ENCODE peak calls at places on chromosome 6, in six cellular contexts. One of them, this sample, is unnamed.

GRCh38 chr6:10373642-10374359 is 41.1 kb downstream of the TFAP2A start:
- DNase-seq in MCF 10A: no peak
- DNase-seq in GM13977: no peak
- DNase-seq in fibroblast of mammary gland: no peak
- DNase-seq in left ventricle myocardium inferior: no peak
- DNase-seq in Calu3: peak
- DNase-seq in this sample: no peak

GRCh38 chr6:40397287-40398033 is 189.7 kb downstream of the LRFN2 start:
- DNase-seq in Calu3: no peak
- DNase-seq in MCF 10A: no peak
- DNase-seq in fibroblast of mammary gland: no peak
- DNase-seq in GM13977: no peak
- DNase-seq in left ventricle myocardium inferior: no peak
- DNase-seq in this sample: no peak

GRCh38 chr6:3619201-3619600 is 132.3 kb downstream of the PXDC1 start:
- DNase-seq in GM13977: no peak
- DNase-seq in MCF 10A: no peak
- DNase-seq in left ventricle myocardium inferior: no peak
- DNase-seq in Calu3: no peak
- DNase-seq in fibroblast of mammary gland: no peak
- DNase-seq in this sample: no peak

GRCh38 chr6:156557269-156557885 is 219.8 kb upstream of the ARID1B start:
- DNase-seq in MCF 10A: no peak
- DNase-seq in fibroblast of mammary gland: no peak
- DNase-seq in Calu3: no peak
- DNase-seq in GM13977: peak
- DNase-seq in left ventricle myocardium inferior: peak
- DNase-seq in this sample: no peak

GRCh38 chr6:124822118-124822746 is 140.0 kb upstream of the RNF217 start:
- DNase-seq in GM13977: no peak
- DNase-seq in MCF 10A: no peak
- DNase-seq in Calu3: no peak
- DNase-seq in fibroblast of mammary gland: no peak
- DNase-seq in left ventricle myocardium inferior: no peak
- DNase-seq in this sample: no peak

GRCh38 chr6:119350202-119351004 is 842 bp upstream of the MAN1A1 start:
- DNase-seq in fibroblast of mammary gland: peak
- DNase-seq in GM13977: peak
- DNase-seq in Calu3: peak
- DNase-seq in MCF 10A: peak
- DNase-seq in left ventricle myocardium inferior: no peak
- DNase-seq in this sample: peak

GRCh38 chr6:128124713-128125112 is 223.9 kb upstream of the THEMIS start:
- DNase-seq in left ventricle myocardium inferior: no peak
- DNase-seq in fibroblast of mammary gland: peak
- DNase-seq in Calu3: peak
- DNase-seq in MCF 10A: peak
- DNase-seq in GM13977: no peak
- DNase-seq in this sample: peak

GRCh38 chr6:163543311-163543710 is 128.8 kb downstream of the QKI start:
- DNase-seq in GM13977: no peak
- DNase-seq in left ventricle myocardium inferior: no peak
- DNase-seq in MCF 10A: no peak
- DNase-seq in fibroblast of mammary gland: no peak
- DNase-seq in Calu3: no peak
- DNase-seq in this sample: no peak

GRCh38 chr6:116246089-116246488 is 7.8 kb downstream of the TSPYL4 start:
- DNase-seq in Calu3: no peak
- DNase-seq in GM13977: no peak
- DNase-seq in left ventricle myocardium inferior: no peak
- DNase-seq in MCF 10A: no peak
- DNase-seq in fibroblast of mammary gland: peak
- DNase-seq in this sample: no peak

GRCh38 chr6:3297909-3298308 is 39.2 kb downstream of the PSMG4 start:
- DNase-seq in Calu3: no peak
- DNase-seq in fibroblast of mammary gland: no peak
- DNase-seq in left ventricle myocardium inferior: no peak
- DNase-seq in GM13977: no peak
- DNase-seq in MCF 10A: no peak
- DNase-seq in this sample: no peak

GRCh38 chr6:38985839-38986238 is 62.7 kb upstream of the GLP1R start:
- DNase-seq in Calu3: no peak
- DNase-seq in MCF 10A: no peak
- DNase-seq in GM13977: no peak
- DNase-seq in fibroblast of mammary gland: no peak
- DNase-seq in left ventricle myocardium inferior: no peak
- DNase-seq in this sample: no peak

GRCh38 chr6:6785163-6785521 is 196.6 kb downstream of the LY86 start:
- DNase-seq in left ventricle myocardium inferior: no peak
- DNase-seq in fibroblast of mammary gland: peak
- DNase-seq in GM13977: no peak
- DNase-seq in MCF 10A: peak
- DNase-seq in Calu3: no peak
- DNase-seq in this sample: no peak

GRCh38 chr6:82408952-82409421 is 45.4 kb downstream of the TPBG start:
- DNase-seq in MCF 10A: peak
- DNase-seq in Calu3: no peak
- DNase-seq in GM13977: no peak
- DNase-seq in left ventricle myocardium inferior: no peak
- DNase-seq in fibroblast of mammary gland: peak
- DNase-seq in this sample: no peak

GRCh38 chr6:10591411-10592160 is 70.4 kb downstream of the GCNT2 start:
- DNase-seq in fibroblast of mammary gland: no peak
- DNase-seq in GM13977: no peak
- DNase-seq in left ventricle myocardium inferior: no peak
- DNase-seq in Calu3: no peak
- DNase-seq in MCF 10A: no peak
- DNase-seq in this sample: no peak

GRCh38 chr6:154732824-154733609 is at the start of gene SCAF8:
- DNase-seq in left ventricle myocardium inferior: peak
- DNase-seq in fibroblast of mammary gland: peak
- DNase-seq in GM13977: peak
- DNase-seq in Calu3: peak
- DNase-seq in MCF 10A: peak
- DNase-seq in this sample: peak

GRCh38 chr6:154732538-154732823 is 735 bp upstream of the SCAF8 start:
- DNase-seq in Calu3: no peak
- DNase-seq in fibroblast of mammary gland: no peak
- DNase-seq in MCF 10A: no peak
- DNase-seq in GM13977: no peak
- DNase-seq in left ventricle myocardium inferior: no peak
- DNase-seq in this sample: no peak

GRCh38 chr6:154731296-154732218 is 1.7 kb upstream of the SCAF8 start:
- DNase-seq in GM13977: no peak
- DNase-seq in Calu3: no peak
- DNase-seq in MCF 10A: no peak
- DNase-seq in fibroblast of mammary gland: no peak
- DNase-seq in left ventricle myocardium inferior: no peak
- DNase-seq in this sample: no peak

GRCh38 chr6:154736613-154737259 is 3.5 kb downstream of the SCAF8 start:
- DNase-seq in fibroblast of mammary gland: no peak
- DNase-seq in left ventricle myocardium inferior: no peak
- DNase-seq in Calu3: no peak
- DNase-seq in GM13977: no peak
- DNase-seq in MCF 10A: no peak
- DNase-seq in this sample: no peak

DNA sequence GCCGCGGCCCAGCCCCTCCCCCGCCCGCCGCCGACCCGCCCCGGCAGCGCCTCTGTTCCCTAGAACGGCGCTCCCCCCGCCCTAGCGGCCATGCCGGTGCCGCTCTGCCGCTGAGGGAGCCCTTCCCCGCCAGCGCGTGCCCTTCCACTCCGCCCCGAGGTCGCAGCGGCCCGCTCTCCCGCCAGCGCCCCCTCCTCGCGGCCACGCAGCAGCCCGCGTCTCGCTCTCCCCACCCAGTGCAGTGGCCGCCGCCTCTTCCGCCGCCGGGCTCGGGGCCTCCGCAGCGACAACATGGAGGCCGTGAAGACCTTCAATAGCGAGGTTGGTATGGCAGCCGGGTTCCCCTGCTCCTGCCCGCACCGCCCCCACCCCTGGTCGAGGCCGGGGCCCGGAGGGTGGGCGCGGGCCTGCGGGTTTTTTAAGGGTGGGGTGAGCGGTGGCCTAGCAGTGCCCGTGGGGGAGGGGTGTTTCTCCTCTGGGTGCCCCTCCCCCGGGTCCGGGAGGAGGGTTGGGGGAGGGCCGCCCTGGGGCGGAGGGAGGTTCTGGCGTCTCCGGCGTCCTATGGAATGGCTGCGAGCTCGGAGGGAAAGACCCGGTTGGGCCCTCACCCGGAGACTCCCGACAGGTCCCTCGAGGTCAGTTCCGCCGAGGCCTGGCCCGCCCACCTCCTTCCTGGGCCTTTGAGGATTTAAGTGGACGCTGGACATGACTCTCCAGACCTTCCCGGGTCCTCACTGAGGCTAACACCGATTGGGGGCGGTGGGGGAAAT is 579 bp downstream of the SCAF8 start:
- DNase-seq in GM13977: peak
- DNase-seq in fibroblast of mammary gland: peak
- DNase-seq in left ventricle myocardium inferior: peak
- DNase-seq in Calu3: peak
- DNase-seq in MCF 10A: peak
- DNase-seq in this sample: peak
- TF ChIP-seq CTCF in GM13977: peak
- TF ChIP-seq CTCF in fibroblast of mammary gland: no peak
- TF ChIP-seq CTCF in left ventricle myocardium inferior: no peak
- TF ChIP-seq CTCF in Calu3: no peak
- TF ChIP-seq CTCF in MCF 10A: peak
- TF ChIP-seq CTCF in this sample: no peak

GRCh38 chr6:28898710-28898965 is 25.1 kb downstream of the TRIM27 start:
- DNase-seq in fibroblast of mammary gland: no peak
- DNase-seq in MCF 10A: no peak
- DNase-seq in Calu3: no peak
- DNase-seq in left ventricle myocardium inferior: no peak
- DNase-seq in GM13977: no peak
- DNase-seq in this sample: no peak

GRCh38 chr6:28900577-28901266 is 23.1 kb downstream of the TRIM27 start:
- DNase-seq in fibroblast of mammary gland: no peak
- DNase-seq in Calu3: no peak
- DNase-seq in GM13977: no peak
- DNase-seq in left ventricle myocardium inferior: no peak
- DNase-seq in MCF 10A: no peak
- DNase-seq in this sample: no peak

GRCh38 chr6:28893172-28893799 is 30.5 kb downstream of the TRIM27 start:
- DNase-seq in fibroblast of mammary gland: no peak
- DNase-seq in MCF 10A: no peak
- DNase-seq in Calu3: no peak
- DNase-seq in GM13977: no peak
- DNase-seq in left ventricle myocardium inferior: no peak
- DNase-seq in this sample: no peak

GRCh38 chr6:28895131-28895812 is 28.5 kb downstream of the TRIM27 start:
- DNase-seq in fibroblast of mammary gland: peak
- DNase-seq in GM13977: peak
- DNase-seq in left ventricle myocardium inferior: peak
- DNase-seq in Calu3: peak
- DNase-seq in MCF 10A: peak
- DNase-seq in this sample: peak

GRCh38 chr6:28896505-28897392 is 27.0 kb downstream of the TRIM27 start:
- DNase-seq in left ventricle myocardium inferior: peak
- DNase-seq in GM13977: peak
- DNase-seq in MCF 10A: peak
- DNase-seq in Calu3: peak
- DNase-seq in fibroblast of mammary gland: peak
- DNase-seq in this sample: peak
- TF ChIP-seq CTCF in left ventricle myocardium inferior: peak
- TF ChIP-seq CTCF in GM13977: peak
- TF ChIP-seq CTCF in MCF 10A: no peak
- TF ChIP-seq CTCF in Calu3: no peak
- TF ChIP-seq CTCF in fibroblast of mammary gland: peak
- TF ChIP-seq CTCF in this sample: no peak

DNA sequence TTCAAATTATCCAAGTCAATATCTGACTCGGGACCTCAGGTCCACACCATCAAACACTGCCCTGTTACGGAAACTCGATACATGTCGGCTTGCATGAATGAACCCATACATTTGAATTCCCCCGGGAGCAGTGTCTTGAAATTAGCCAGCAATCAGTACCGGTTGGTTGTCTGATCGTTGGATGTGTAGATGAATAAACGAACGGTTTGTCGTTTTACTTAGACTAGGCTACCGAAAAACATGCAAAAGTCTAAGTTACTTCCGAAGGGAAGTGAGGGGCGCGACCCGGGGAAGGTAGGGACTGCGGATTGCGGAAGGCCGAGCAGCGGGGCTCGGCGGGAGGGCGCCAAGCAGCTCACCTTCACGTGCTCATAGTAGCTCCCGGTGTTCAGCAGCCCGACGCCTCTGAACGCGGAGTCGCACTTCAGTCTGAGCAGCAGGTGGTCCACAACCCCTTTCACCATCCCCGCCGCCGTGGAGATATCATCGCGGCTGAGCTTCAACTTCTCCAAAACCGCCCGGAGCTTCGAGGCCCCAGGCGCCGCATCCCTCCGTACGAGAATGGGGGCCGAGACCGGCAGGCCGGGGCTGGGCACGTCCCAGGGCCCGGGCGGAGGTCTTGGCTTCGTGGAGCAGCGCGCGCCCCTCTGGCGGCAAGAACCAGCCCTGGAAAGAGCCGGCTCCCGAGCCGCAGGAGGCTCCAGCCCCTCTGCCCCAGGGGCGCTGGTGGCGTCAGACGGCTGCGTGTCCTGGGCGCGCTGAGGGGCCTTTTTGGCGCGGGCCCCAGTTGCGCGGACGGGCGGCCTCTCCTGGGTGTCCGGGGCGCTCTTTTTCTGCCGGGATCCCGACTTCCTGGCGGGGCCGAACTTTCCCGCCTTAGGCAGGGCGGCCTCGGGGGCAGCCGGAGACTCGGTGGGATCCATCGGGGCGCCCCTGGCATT is 661 bp downstream of the CGAS start:
- DNase-seq in left ventricle myocardium inferior: peak
- DNase-seq in Calu3: peak
- DNase-seq in MCF 10A: peak
- DNase-seq in fibroblast of mammary gland: peak
- DNase-seq in GM13977: peak
- DNase-seq in this sample: peak
- TF ChIP-seq CTCF in left ventricle myocardium inferior: no peak
- TF ChIP-seq CTCF in Calu3: no peak
- TF ChIP-seq CTCF in MCF 10A: no peak
- TF ChIP-seq CTCF in fibroblast of mammary gland: no peak
- TF ChIP-seq CTCF in GM13977: no peak
- TF ChIP-seq CTCF in this sample: no peak

GRCh38 chr6:29965873-29966601 is 23.7 kb downstream of the HLA-A start:
- DNase-seq in Calu3: peak
- DNase-seq in GM13977: no peak
- DNase-seq in MCF 10A: peak
- DNase-seq in left ventricle myocardium inferior: peak
- DNase-seq in fibroblast of mammary gland: peak
- DNase-seq in this sample: no peak

GRCh38 chr6:29968905-29969304 is 26.6 kb downstream of the HLA-A start:
- DNase-seq in GM13977: no peak
- DNase-seq in Calu3: no peak
- DNase-seq in fibroblast of mammary gland: no peak
- DNase-seq in MCF 10A: no peak
- DNase-seq in left ventricle myocardium inferior: no peak
- DNase-seq in this sample: no peak

GRCh38 chr6:29968130-29968529 is 25.8 kb downstream of the HLA-A start:
- DNase-seq in Calu3: peak
- DNase-seq in MCF 10A: peak
- DNase-seq in left ventricle myocardium inferior: no peak
- DNase-seq in GM13977: no peak
- DNase-seq in fibroblast of mammary gland: peak
- DNase-seq in this sample: no peak

GRCh38 chr6:29964904-29965872 is 22.9 kb downstream of the HLA-A start:
- DNase-seq in left ventricle myocardium inferior: peak
- DNase-seq in fibroblast of mammary gland: peak
- DNase-seq in Calu3: peak
- DNase-seq in MCF 10A: peak
- DNase-seq in GM13977: peak
- DNase-seq in this sample: peak

GRCh38 chr6:29967379-29968010 is 25.2 kb downstream of the HLA-A start:
- DNase-seq in Calu3: peak
- DNase-seq in GM13977: no peak
- DNase-seq in fibroblast of mammary gland: peak
- DNase-seq in left ventricle myocardium inferior: no peak
- DNase-seq in MCF 10A: peak
- DNase-seq in this sample: no peak
- TF ChIP-seq CTCF in Calu3: no peak
- TF ChIP-seq CTCF in GM13977: peak
- TF ChIP-seq CTCF in fibroblast of mammary gland: peak
- TF ChIP-seq CTCF in left ventricle myocardium inferior: peak
- TF ChIP-seq CTCF in MCF 10A: peak
- TF ChIP-seq CTCF in this sample: no peak

This sample was measured in activated CD8-positive, alpha-beta T cell treated with anti-CD3 and anti-CD28 coated beads for 36 hours.